ENCODE peak calls at places on chromosomes 12 and 14, in nine cellular contexts. N, X, I, Y, D, Q, S, R and V are unnamed samples. For H3K36me3, the result is how much of the 10 kb centered on the place peaks cover.

GRCh38 chr12:56954057-56954577 is 3.3 kb downstream of the RDH16 start:
- DNase-seq in N (no peak), X (no peak), I (no peak), Y (no peak), D (no peak), Q (no peak), S (no peak), R (no peak), V (no peak)

GRCh38 chr12:98373019-98373554 is 142.3 kb upstream of the TMPO start:
- DNase-seq in N (peak), X (no peak), I (no peak), Y (no peak), D (no peak), Q (no peak), S (no peak), R (no peak), V (no peak)

GRCh38 chr12:62793256-62794217 is 141.4 kb downstream of the PPM1H start:
- DNase-seq in N (peak), X (peak), I (peak), Y (no peak), D (peak), Q (peak), S (peak), R (peak), V (no peak)

GRCh38 chr12:111412007-111412829 is 6.5 kb downstream of the SH2B3 start:
- DNase-seq in N (peak), X (no peak), I (no peak), Y (no peak), D (no peak), Q (no peak), S (no peak), R (no peak), V (no peak)

GRCh38 chr12:12236896-12237295 is 29.9 kb downstream of the LRP6 start:
- DNase-seq in N (no peak), X (no peak), I (no peak), Y (no peak), D (no peak), Q (no peak), S (no peak), R (no peak), V (no peak)

GRCh38 chr14:57390806-57391562 is 598 bp downstream of the NAA30 start:
- DNase-seq in N (peak), X (no peak), I (peak), Y (peak), D (peak), Q (peak), S (no peak), R (peak), V (no peak)

GRCh38 chr12:32874083-32874482 is 22.5 kb downstream of the PKP2 start:
- DNase-seq in N (no peak), X (no peak), I (no peak), Y (no peak), D (no peak), Q (no peak), S (no peak), R (no peak), V (no peak)

GRCh38 chr14:71371711-71372396 is 464.6 kb downstream of the PCNX1 start:
- DNase-seq in N (peak), X (peak), I (no peak), Y (no peak), D (no peak), Q (no peak), S (peak), R (no peak), V (no peak)

GRCh38 chr14:49951946-49952345 is 59.1 kb downstream of the ARF6 start:
- DNase-seq in N (no peak), X (peak), I (no peak), Y (peak), D (no peak), Q (no peak), S (no peak), R (no peak), V (no peak)

GRCh38 chr14:23478109-23478698 is 8.7 kb downstream of the NGDN start:
- DNase-seq in N (peak), X (no peak), I (peak), Y (no peak), D (no peak), Q (no peak), S (peak), R (peak), V (peak)

GRCh38 chr12:25186788-25187397 is 8.1 kb downstream of the DNAI7 start:
- DNase-seq in N (peak), X (no peak), I (no peak), Y (no peak), D (no peak), Q (no peak), S (no peak), R (no peak), V (no peak)

GRCh38 chr12:9794484-9795063 is 32.7 kb upstream of the KLRF1 start:
- DNase-seq in N (no peak), X (no peak), I (no peak), Y (no peak), D (no peak), Q (no peak), S (no peak), R (no peak), V (no peak)

GRCh38 chr12:49413796-49414195 is 46.5 kb downstream of the SPATS2 start:
- DNase-seq in N (no peak), X (no peak), I (no peak), Y (no peak), D (no peak), Q (no peak), S (no peak), R (no peak), V (no peak)

GRCh38 chr14:76597387-76597786 is 163.9 kb upstream of the VASH1 start:
- DNase-seq in N (no peak), X (no peak), I (no peak), Y (no peak), D (no peak), Q (no peak), S (no peak), R (no peak), V (no peak)

DNA sequence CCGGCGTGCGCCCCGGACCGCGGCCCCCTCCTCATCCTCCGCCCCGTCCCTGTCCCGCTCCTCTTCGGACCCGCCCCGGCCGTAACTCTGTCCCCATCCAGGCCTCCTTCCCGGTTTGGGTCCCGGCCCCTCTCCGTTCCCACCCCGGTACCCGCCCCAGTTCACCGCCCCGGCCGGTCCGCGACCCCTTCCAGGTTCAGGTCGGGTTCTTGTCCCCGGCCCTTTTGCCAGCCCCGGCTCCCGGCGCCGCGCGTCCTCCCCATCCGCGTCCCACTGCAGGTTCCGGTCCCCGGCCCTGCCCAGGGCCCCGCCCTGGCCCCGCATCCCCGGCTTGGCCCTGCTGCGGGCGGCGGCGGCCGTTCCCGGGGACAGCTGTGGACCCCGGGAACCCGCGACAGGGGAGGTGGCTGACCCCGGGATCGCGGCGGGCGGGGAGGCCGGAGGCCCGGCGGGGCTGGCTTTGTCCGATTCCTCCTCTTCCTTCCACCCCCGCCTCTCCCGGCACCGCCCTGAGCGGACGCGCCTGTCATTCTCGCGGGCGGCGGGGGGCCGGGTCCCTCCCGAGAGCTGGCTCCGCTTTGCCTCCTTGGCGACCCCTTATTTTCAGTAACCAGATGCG is 601 bp downstream of the KLC1 start:
- DNase-seq in N (peak), X (no peak), I (peak), Y (no peak), D (peak), Q (peak), S (no peak), R (peak), V (no peak)
- TF ChIP-seq CTCF in N (no peak), X (no peak), I (no peak), Y (no peak), D (no peak), Q (no peak), S (no peak), R (no peak), V (no peak)

GRCh38 chr14:73788871-73789590 is 62.6 kb upstream of the PTGR2 start:
- DNase-seq in N (no peak), X (no peak), I (no peak), Y (peak), D (no peak), Q (no peak), S (no peak), R (peak), V (no peak)
- H3K4me3 ChIP-seq in N (no peak), X (no peak), I (no peak), Y (no peak), D (no peak), Q (peak), S (no peak), R (no peak), V (no peak)

DNA sequence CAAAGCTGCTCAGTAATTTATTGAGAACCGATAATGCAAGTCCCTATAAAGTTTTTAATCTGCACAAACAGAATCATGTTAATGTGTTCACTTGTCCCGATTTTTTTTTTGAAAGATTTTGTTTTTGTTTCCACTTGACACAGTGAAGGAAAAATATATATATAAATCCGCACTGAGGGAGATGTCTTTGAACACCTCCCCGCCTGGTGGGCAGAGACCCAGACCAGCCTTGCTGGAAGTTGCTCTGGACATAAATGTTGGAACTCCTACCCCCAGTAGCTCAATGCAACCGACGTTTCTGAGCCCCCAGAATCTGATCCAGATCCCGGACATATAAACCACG is 12.7 kb downstream of the TBX3 start:
- DNase-seq in N (no peak), X (no peak), I (peak), Y (no peak), D (no peak), Q (no peak), S (no peak), R (no peak), V (no peak)
- H3K36me3 ChIP-seq in N (under half), X (under half), I (under half), Y (half or more), D (under half), Q (under half), S (under half), R (under half), V (under half)

GRCh38 chr12:3227076-3227975 is 150.1 kb downstream of the TSPAN9 start:
- DNase-seq in N (no peak), X (no peak), I (no peak), Y (no peak), D (no peak), Q (peak), S (no peak), R (no peak), V (no peak)
- TF ChIP-seq CTCF in N (no peak), X (no peak), I (no peak), Y (no peak), D (no peak), Q (no peak), S (no peak), R (no peak), V (no peak)

GRCh38 chr12:38744056-38744455 is 161.3 kb downstream of the CPNE8 start:
- DNase-seq in N (peak), X (no peak), I (no peak), Y (no peak), D (no peak), Q (no peak), S (no peak), R (no peak), V (no peak)
- H3K4me3 ChIP-seq in N (no peak), X (no peak), I (no peak), Y (no peak), D (no peak), Q (no peak), S (no peak), R (no peak), V (no peak)

DNA sequence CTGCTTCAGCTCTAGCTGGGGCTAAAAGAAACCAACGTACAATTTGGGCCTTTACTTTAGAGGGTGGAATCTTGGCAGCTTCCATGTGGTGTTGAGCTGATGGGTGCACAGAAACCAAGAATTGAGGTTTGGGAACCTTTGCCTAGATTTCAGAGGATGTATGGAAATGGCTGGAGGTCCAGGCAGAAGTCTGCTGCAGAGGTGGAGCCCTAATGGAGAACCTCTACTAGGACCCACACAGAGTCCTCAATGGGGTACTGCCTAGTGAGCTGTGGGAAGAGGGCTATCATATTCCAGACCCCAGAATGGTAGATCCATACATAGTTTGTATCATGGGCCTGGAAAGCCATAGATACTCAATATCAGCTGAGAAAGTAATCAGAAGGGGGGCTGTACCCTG is 500.4 kb upstream of the ATP2B1 start:
- DNase-seq in N (no peak), X (no peak), I (no peak), Y (no peak), D (no peak), Q (no peak), S (no peak), R (no peak), V (no peak)
- H3K36me3 ChIP-seq in N (under half), X (under half), I (under half), Y (under half), D (under half), Q (under half), S (under half), R (under half), V (under half)

GRCh38 chr14:72416892-72417291 is 477.0 kb downstream of the DPF3 start:
- DNase-seq in N (no peak), X (no peak), I (no peak), Y (no peak), D (no peak), Q (no peak), S (no peak), R (no peak), V (no peak)
- TF ChIP-seq CTCF in N (no peak), X (no peak), I (no peak), Y (no peak), D (no peak), Q (no peak), S (no peak), R (no peak), V (no peak)

DNA sequence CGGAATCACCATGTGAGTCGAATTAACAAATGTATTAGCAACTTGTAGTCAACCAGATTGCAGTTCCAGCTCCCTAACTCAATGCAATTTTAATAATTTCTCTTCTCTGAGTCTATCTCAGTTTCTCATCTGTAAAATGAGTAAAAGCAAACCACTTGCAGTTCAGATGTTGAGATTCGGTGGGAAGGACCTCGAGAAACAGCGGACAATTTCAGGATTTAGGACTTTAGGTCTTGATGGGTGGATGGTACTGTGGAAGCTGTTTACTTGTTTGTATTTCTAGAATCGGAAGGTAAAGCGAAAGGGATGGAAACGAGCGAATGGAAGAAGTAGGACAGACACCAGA is 510 bp upstream of the TTC8 start:
- DNase-seq in N (no peak), X (no peak), I (no peak), Y (no peak), D (no peak), Q (no peak), S (no peak), R (no peak), V (no peak)
- H3K4me3 ChIP-seq in N (peak), X (peak), I (peak), Y (peak), D (peak), Q (peak), S (peak), R (peak), V (peak)

GRCh38 chr12:117167769-117168168 is 22.5 kb downstream of the FBXO21 start:
- DNase-seq in N (no peak), X (no peak), I (no peak), Y (no peak), D (no peak), Q (no peak), S (no peak), R (no peak), V (no peak)

GRCh38 chr12:117171499-117172162 is 18.6 kb downstream of the FBXO21 start:
- DNase-seq in N (no peak), X (no peak), I (no peak), Y (no peak), D (no peak), Q (no peak), S (no peak), R (no peak), V (no peak)

GRCh38 chr12:117168976-117169375 is 21.3 kb downstream of the FBXO21 start:
- DNase-seq in N (no peak), X (no peak), I (no peak), Y (no peak), D (no peak), Q (no peak), S (no peak), R (no peak), V (no peak)

GRCh38 chr12:117172168-117172567 is 18.1 kb downstream of the FBXO21 start:
- DNase-seq in N (no peak), X (no peak), I (no peak), Y (no peak), D (no peak), Q (no peak), S (no peak), R (no peak), V (no peak)

GRCh38 chr12:117169548-117169947 is 20.7 kb downstream of the FBXO21 start:
- DNase-seq in N (no peak), X (no peak), I (peak), Y (no peak), D (no peak), Q (no peak), S (no peak), R (no peak), V (no peak)
- H3K36me3 ChIP-seq in N (under half), X (under half), I (under half), Y (half or more), D (half or more), Q (half or more), S (under half), R (half or more), V (under half)